ENCODE peak calls at places on chromosome 18, in seven cellular contexts. I, E, O, Y, N, Z and C are unnamed samples.

GRCh38 chr18:69974365-69974764 is 26.7 kb upstream of the CD226 start:
- DNase-seq in I (peak; percentile 6), E (no peak), O (no peak), Y (no peak), N (no peak), Z (no peak), C (no peak)

GRCh38 chr18:8745355-8746014 is 40.1 kb downstream of the MTCL1 start:
- DNase-seq in I (no peak), E (no peak), O (no peak), Y (no peak), N (no peak), Z (no peak), C (no peak)

GRCh38 chr18:78542204-78542603 is 437.4 kb upstream of the SALL3 start:
- DNase-seq in I (no peak), E (no peak), O (no peak), Y (no peak), N (no peak), Z (no peak), C (peak; percentile 41)

GRCh38 chr18:55633032-55633431 is 45.0 kb upstream of the TCF4 start:
- DNase-seq in I (no peak), E (no peak), O (no peak), Y (no peak), N (no peak), Z (no peak), C (peak; percentile 1)

GRCh38 chr18:41461058-41461560 is 493.9 kb upstream of the PIK3C3 start:
- DNase-seq in I (no peak), E (no peak), O (no peak), Y (no peak), N (no peak), Z (no peak), C (no peak)

GRCh38 chr18:63138469-63139340 is 180.9 kb downstream of the BCL2 start:
- DNase-seq in I (no peak), E (no peak), O (peak; percentile 16), Y (peak; percentile 94), N (peak; percentile 27), Z (no peak), C (no peak)

GRCh38 chr18:74197705-74198341 is 49.5 kb downstream of the TIMM21 start:
- DNase-seq in I (no peak), E (no peak), O (no peak), Y (no peak), N (no peak), Z (no peak), C (peak; percentile 38)

GRCh38 chr18:9814431-9814830 is 71.3 kb upstream of the TXNDC2 start:
- DNase-seq in I (peak; percentile 75), E (no peak), O (no peak), Y (no peak), N (no peak), Z (no peak), C (peak; percentile 54)

GRCh38 chr18:55875330-55875933 is 287.4 kb upstream of the TCF4 start:
- DNase-seq in I (no peak), E (no peak), O (no peak), Y (no peak), N (no peak), Z (peak; percentile 20), C (no peak)

GRCh38 chr18:12015697-12016062 is 34.4 kb downstream of the IMPA2 start:
- DNase-seq in I (no peak), E (no peak), O (no peak), Y (no peak), N (no peak), Z (no peak), C (no peak)

GRCh38 chr18:37540424-37541121 is 25.0 kb downstream of the CELF4 start:
- DNase-seq in I (no peak), E (no peak), O (no peak), Y (no peak), N (no peak), Z (peak; percentile 49), C (no peak)

GRCh38 chr18:37156330-37156942 is 327.5 kb downstream of the KIAA1328 start:
- DNase-seq in I (no peak), E (no peak), O (no peak), Y (no peak), N (no peak), Z (no peak), C (no peak)

GRCh38 chr18:72329533-72329932 is 214.6 kb downstream of the CBLN2 start:
- DNase-seq in I (no peak), E (no peak), O (no peak), Y (no peak), N (no peak), Z (no peak), C (no peak)

GRCh38 chr18:10329116-10329515 is 125.3 kb upstream of the APCDD1 start:
- DNase-seq in I (no peak), E (no peak), O (no peak), Y (no peak), N (no peak), Z (no peak), C (no peak)

GRCh38 chr18:21513292-21513691 is 87.2 kb downstream of the ESCO1 start:
- DNase-seq in I (no peak), E (no peak), O (no peak), Y (no peak), N (no peak), Z (no peak), C (no peak)

GRCh38 chr18:77086656-77087390 is 45.8 kb downstream of the MBP start:
- DNase-seq in I (no peak), E (no peak), O (no peak), Y (no peak), N (no peak), Z (no peak), C (no peak)

GRCh38 chr18:22710628-22711380 is 222.3 kb upstream of the RBBP8 start:
- DNase-seq in I (no peak), E (no peak), O (no peak), Y (no peak), N (no peak), Z (peak; percentile 20), C (peak; percentile 7)

GRCh38 chr18:13612111-13612997 is 114.0 kb downstream of the FAM210A start:
- DNase-seq in I (no peak), E (no peak), O (no peak), Y (peak; percentile 94), N (no peak), Z (peak; percentile 67), C (no peak)

GRCh38 chr18:36828157-36828629 is 609 bp downstream of the TPGS2 start:
- DNase-seq in I (peak; percentile 16), E (peak; percentile 6), O (no peak), Y (no peak), N (no peak), Z (no peak), C (no peak)

GRCh38 chr18:7062844-7063243 is 54.8 kb downstream of the LAMA1 start:
- DNase-seq in I (no peak), E (no peak), O (no peak), Y (no peak), N (no peak), Z (no peak), C (no peak)

DNA sequence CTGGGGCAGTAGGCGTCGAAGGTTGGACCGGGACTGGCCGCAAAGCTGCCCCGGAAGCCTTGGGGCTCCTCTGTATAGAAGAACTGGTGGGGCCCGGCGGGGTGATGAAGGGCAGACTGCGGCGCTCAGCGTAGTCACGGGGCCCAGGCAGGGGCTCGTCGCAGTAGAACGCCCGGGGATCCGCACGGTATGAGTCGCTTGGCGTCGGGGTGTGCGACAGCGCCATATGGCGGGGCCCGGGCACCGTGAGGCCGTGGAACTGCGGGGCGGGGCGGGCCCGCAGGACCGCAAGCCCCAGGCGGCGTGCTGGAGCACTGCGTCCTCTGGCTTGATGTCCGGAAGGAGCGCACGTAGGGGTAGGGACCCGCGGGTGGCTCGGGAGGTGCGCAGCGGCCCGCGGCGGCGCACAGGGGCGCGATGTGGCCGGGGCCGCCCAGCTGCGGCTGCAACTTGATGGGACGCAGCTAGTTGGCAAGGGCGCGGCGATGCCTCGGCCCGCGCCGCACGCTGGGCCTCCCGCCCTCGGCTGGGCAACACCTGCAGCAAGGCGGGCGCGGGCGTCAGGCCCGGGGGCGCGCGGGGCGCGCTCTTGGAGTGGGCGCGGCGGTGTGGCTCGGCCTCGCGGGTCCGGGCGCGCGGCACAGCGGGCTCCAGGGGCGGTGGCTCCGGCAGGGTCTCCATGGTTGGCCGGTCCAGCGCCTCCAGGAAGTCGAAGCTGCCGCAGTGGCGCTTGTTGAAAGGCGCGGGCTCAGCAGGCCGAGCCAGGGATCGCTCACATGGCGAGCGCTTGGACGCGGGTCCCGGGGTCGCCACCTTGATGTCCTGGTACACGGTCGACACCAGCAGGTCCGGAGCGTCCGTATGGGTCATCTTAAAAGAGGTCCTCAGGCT is 251.4 kb downstream of the ANKRD30B start:
- DNase-seq in I (no peak), E (no peak), O (no peak), Y (no peak), N (no peak), Z (no peak), C (no peak)
- TF ChIP-seq JUND in I (no peak), E (no peak), O (no peak), Y (no peak), N (no peak), Z (no peak), C (no peak)

DNA sequence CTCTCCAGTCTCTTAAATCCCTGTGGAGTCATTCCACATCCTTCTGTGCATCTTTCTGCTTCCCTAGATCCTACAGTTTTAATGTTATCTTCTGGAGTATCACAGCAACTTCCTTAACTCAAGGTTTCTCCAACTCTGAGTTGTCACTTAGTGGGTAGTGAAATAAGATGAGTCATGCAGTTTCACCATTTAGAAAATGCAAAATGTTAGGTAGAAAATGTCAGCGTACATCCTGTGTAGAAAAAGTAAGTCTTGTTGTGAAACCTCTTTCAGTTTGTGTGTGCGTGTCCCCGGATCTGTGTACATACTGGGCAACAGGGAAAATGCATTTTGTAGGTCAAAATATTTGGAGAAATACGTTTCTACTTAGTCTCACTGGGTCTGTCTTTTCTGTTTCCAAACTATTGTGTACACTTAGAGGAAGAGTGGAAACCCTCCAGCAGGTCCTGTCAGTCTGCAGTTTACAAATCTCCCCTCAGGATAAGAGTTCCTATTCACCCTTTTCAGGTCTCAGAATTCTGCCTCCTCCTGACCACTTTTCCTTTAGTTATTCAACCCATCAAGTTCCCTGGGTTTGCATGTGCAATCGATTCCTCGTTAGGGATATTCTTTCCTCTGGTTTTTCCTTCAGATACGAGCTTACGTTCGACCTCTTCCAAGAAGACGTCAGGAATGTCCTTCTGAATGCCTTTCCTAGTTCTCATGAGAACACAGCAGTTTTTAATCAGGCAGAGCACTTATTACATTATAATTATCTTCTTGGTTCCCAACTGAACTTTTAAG is 154.8 kb downstream of the TGIF1 start:
- DNase-seq in I (peak; percentile 93), E (no peak), O (no peak), Y (peak; percentile 80), N (no peak), Z (no peak), C (no peak)
- TF ChIP-seq JUND in I (peak; percentile 85), E (no peak), O (peak; percentile 86), Y (no peak), N (no peak), Z (peak; percentile 82), C (no peak)

GRCh38 chr18:26480897-26481795 is 67.2 kb downstream of the KCTD1 start:
- DNase-seq in I (peak; percentile 5), E (peak; percentile 93), O (no peak), Y (no peak), N (no peak), Z (no peak), C (no peak)
- TF ChIP-seq JUND in I (no peak), E (peak; percentile 97), O (no peak), Y (no peak), N (no peak), Z (peak; percentile 96), C (no peak)

GRCh38 chr18:67818432-67818831 is 301.9 kb upstream of the DSEL start:
- DNase-seq in I (no peak), E (no peak), O (no peak), Y (no peak), N (no peak), Z (no peak), C (no peak)

GRCh38 chr18:67815280-67815679 is 298.8 kb upstream of the DSEL start:
- DNase-seq in I (no peak), E (no peak), O (no peak), Y (no peak), N (no peak), Z (no peak), C (no peak)

GRCh38 chr18:67813380-67814028 is 297.0 kb upstream of the DSEL start:
- DNase-seq in I (no peak), E (no peak), O (no peak), Y (no peak), N (no peak), Z (no peak), C (no peak)
- TF ChIP-seq JUND in I (no peak), E (no peak), O (no peak), Y (no peak), N (no peak), Z (no peak), C (no peak)